ENCODE peak calls at places on chromosomes 4 and X, in eight cellular contexts. O, P, V, W, A, L, X and C are unnamed samples.

GRCh38 chr4:78481180-78481579 is 70.4 kb upstream of the ANXA3 start:
- DNase-seq in O (peak), P (no peak), V (peak), W (no peak), A (no peak), L (peak), X (no peak), C (no peak)

GRCh38 chr4:144611850-144612249 is 34.1 kb upstream of the HHIP start:
- DNase-seq in O (no peak), P (no peak), V (peak), W (no peak), A (peak), L (no peak), X (peak), C (no peak)

GRCh38 chr4:53782468-53782865 is 191.2 kb upstream of the LNX1 start:
- DNase-seq in O (no peak), P (no peak), V (no peak), W (no peak), A (no peak), L (no peak), X (no peak), C (no peak)

GRCh38 chrX:130799393-130799792 is 103.6 kb downstream of the ENOX2 start:
- DNase-seq in O (peak), P (no peak), V (peak), W (no peak), A (no peak), L (peak), X (no peak), C (no peak)

GRCh38 chr4:132016703-132017102 is 1132.4 kb upstream of the PCDH10 start:
- DNase-seq in O (no peak), P (no peak), V (no peak), W (no peak), A (no peak), L (no peak), X (no peak), C (no peak)

GRCh38 chr4:39096847-39097246 is 34.8 kb downstream of the KLHL5 start:
- DNase-seq in O (no peak), P (no peak), V (no peak), W (no peak), A (no peak), L (no peak), X (no peak), C (no peak)

GRCh38 chr4:25928320-25928955 is 14.4 kb downstream of the SMIM20 start:
- DNase-seq in O (no peak), P (no peak), V (no peak), W (no peak), A (no peak), L (no peak), X (no peak), C (no peak)

GRCh38 chrX:149039057-149039456 is 466.0 kb downstream of the IDS start:
- DNase-seq in O (no peak), P (no peak), V (no peak), W (no peak), A (no peak), L (no peak), X (no peak), C (no peak)

GRCh38 chrX:45806410-45807121 is 605.9 kb upstream of the DIPK2B start:
- DNase-seq in O (peak), P (no peak), V (peak), W (no peak), A (no peak), L (peak), X (no peak), C (no peak)

GRCh38 chr4:140020457-140021361 is 133.3 kb downstream of the MAML3 start:
- DNase-seq in O (no peak), P (no peak), V (no peak), W (no peak), A (no peak), L (no peak), X (no peak), C (no peak)

GRCh38 chr4:37735578-37735977 is 49.4 kb upstream of the RELL1 start:
- DNase-seq in O (no peak), P (no peak), V (no peak), W (no peak), A (no peak), L (no peak), X (no peak), C (no peak)

GRCh38 chr4:121034010-121034409 is 38.3 kb downstream of the NDNF start:
- DNase-seq in O (peak), P (no peak), V (peak), W (no peak), A (no peak), L (peak), X (no peak), C (no peak)